ENCODE peak calls at places on chromosomes 12 and 14, in five cellular contexts. P, B, T, Y and R are unnamed samples.

GRCh38 chr14:73833024-73833423 is 18.6 kb upstream of the PTGR2 start:
- DNase-seq in P (no peak), Y (no peak), B (no peak), T (no peak), R (no peak)

GRCh38 chr14:63204407-63205280 is at the start of gene RHOJ:
- DNase-seq in P (peak; percentile 27), Y (no peak), B (peak; percentile 32), T (peak; percentile 71), R (no peak)

GRCh38 chr12:71392521-71393145 is 47.0 kb upstream of the LGR5 start:
- DNase-seq in P (peak; percentile 50), B (peak; percentile 70), Y (peak; percentile 75), T (peak; percentile 45), R (peak; percentile 23)

GRCh38 chr14:75223664-75224154 is 47.3 kb upstream of the TMED10 start:
- DNase-seq in B (peak; percentile 58), P (peak; percentile 49), T (peak; percentile 52), Y (peak; percentile 82), R (no peak)

GRCh38 chr12:81699572-81699971 is 59.6 kb downstream of the PPFIA2 start:
- DNase-seq in Y (no peak), P (no peak), B (no peak), T (no peak), R (no peak)

GRCh38 chr12:7114851-7115250 is 5.8 kb upstream of the C1RL start:
- DNase-seq in T (no peak), Y (no peak), P (no peak), B (no peak), R (peak; percentile 94)

GRCh38 chr12:56687225-56688128 is 607 bp downstream of the PTGES3 start:
- DNase-seq in Y (peak; percentile 62), B (no peak), T (peak; percentile 28), P (no peak), R (peak; percentile 57)

GRCh38 chr14:29548948-29549370 is 378.7 kb downstream of the PRKD1 start:
- DNase-seq in P (peak; percentile 47), Y (peak; percentile 77), B (peak; percentile 77), T (no peak), R (peak; percentile 4)

GRCh38 chr14:36604757-36605505 is 22.5 kb upstream of the NKX2-8 start:
- DNase-seq in T (peak; percentile 69), B (peak; percentile 66), Y (peak; percentile 74), P (peak; percentile 84), R (peak; percentile 57)

GRCh38 chr12:105289114-105289904 is 41.2 kb upstream of the C12orf75 start:
- DNase-seq in Y (peak; percentile 12), B (peak; percentile 50), P (no peak), T (no peak), R (no peak)

GRCh38 chr14:104150201-104151027 is 12.0 kb downstream of the KIF26A start:
- DNase-seq in B (no peak), T (peak; percentile 87), Y (peak; percentile 91), P (no peak), R (no peak)

GRCh38 chr12:27824126-27824842 is 44.2 kb upstream of the MANSC4 start:
- DNase-seq in P (no peak), T (no peak), B (no peak), Y (no peak), R (no peak)

GRCh38 chr12:23455283-23455682 is 494.2 kb downstream of the SOX5 start:
- DNase-seq in Y (no peak), P (no peak), T (no peak), B (no peak), R (no peak)

GRCh38 chr12:53227341-53227740 is 4.7 kb downstream of the RARG start:
- DNase-seq in Y (no peak), P (no peak), B (no peak), T (no peak), R (no peak)

GRCh38 chr12:132305991-132306884 is 23.2 kb downstream of the GALNT9 start:
- DNase-seq in P (no peak), Y (no peak), T (no peak), B (no peak), R (no peak)

GRCh38 chr12:47832263-47832933 is 12.7 kb upstream of the HDAC7 start:
- DNase-seq in T (no peak), P (no peak), Y (no peak), B (no peak), R (no peak)

GRCh38 chr14:96514694-96515093 is 12.5 kb downstream of the PAPOLA start:
- DNase-seq in P (no peak), Y (no peak), T (no peak), B (no peak), R (no peak)

GRCh38 chr12:123278150-123278627 is 6.5 kb upstream of the CDK2AP1 start:
- DNase-seq in T (no peak), P (no peak), B (no peak), Y (no peak), R (no peak)

GRCh38 chr12:95653761-95654546 is 102.7 kb upstream of the USP44 start:
- DNase-seq in B (peak; percentile 96), P (peak; percentile 43), T (no peak), Y (peak; percentile 84), R (peak; percentile 90)

GRCh38 chr12:121608301-121608700 is 18.0 kb upstream of the ORAI1 start:
- DNase-seq in P (no peak), T (no peak), B (no peak), Y (no peak), R (no peak)
- H2AK5ac ChIP-seq in P (no peak overlapping the region), T (no peak overlapping the region), B (no peak overlapping the region), Y (no peak overlapping the region), R (no peak overlapping the region)

GRCh38 chr12:45912774-45913173 is 77.6 kb downstream of the SCAF11 start:
- DNase-seq in T (no peak), Y (no peak), B (no peak), P (no peak), R (no peak)

GRCh38 chr12:45909041-45909713 is 81.2 kb downstream of the SCAF11 start:
- DNase-seq in P (no peak), B (peak; percentile 78), Y (peak; percentile 59), T (no peak), R (no peak)

GRCh38 chr12:45918818-45919217 is 71.6 kb downstream of the SCAF11 start:
- DNase-seq in T (no peak), P (no peak), B (no peak), Y (no peak), R (no peak)

GRCh38 chr12:45914090-45914489 is 76.3 kb downstream of the SCAF11 start:
- DNase-seq in P (no peak), B (peak; percentile 91), T (no peak), Y (peak; percentile 80), R (no peak)

DNA sequence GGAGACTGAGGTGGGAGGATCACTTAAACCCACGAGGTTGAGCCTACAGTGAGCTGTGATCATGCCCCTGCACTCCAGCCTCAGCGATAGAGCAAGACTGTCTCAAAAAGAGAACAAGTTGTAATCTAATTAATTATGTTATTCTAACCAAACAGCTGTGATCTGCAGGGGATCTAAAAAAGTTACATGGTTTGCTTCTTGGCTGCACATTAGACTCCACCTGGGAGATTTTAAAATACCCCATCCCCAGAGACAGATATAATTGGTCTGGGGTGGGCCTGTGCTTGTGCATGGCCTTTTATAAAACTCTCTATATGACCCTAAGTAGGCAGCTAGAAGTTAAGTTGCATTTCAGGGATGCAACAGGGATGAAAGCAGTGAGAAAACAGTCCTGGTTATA is 76.7 kb downstream of the SCAF11 start:
- DNase-seq in Y (no peak), P (no peak), T (no peak), B (no peak), R (no peak)
- H3K9me3 ChIP-seq in Y (no peaks in the 10 kb centered on the region), P (no peaks in the 10 kb centered on the region), T (no peaks in the 10 kb centered on the region), B (no peaks in the 10 kb centered on the region), R (no peaks in the 10 kb centered on the region)

GRCh38 chr12:120012067-120012621 is 23.1 kb downstream of the BICDL1 start:
- DNase-seq in T (peak; percentile 43), Y (peak; percentile 23), P (peak; percentile 37), B (peak; percentile 1), R (peak; percentile 72)

GRCh38 chr12:120006248-120006975 is 17.4 kb downstream of the BICDL1 start:
- DNase-seq in T (no peak), B (no peak), P (no peak), Y (no peak), R (peak; percentile 18)

GRCh38 chr12:120010661-120011230 is 21.7 kb downstream of the BICDL1 start:
- DNase-seq in B (no peak), T (no peak), P (no peak), Y (no peak), R (no peak)

DNA sequence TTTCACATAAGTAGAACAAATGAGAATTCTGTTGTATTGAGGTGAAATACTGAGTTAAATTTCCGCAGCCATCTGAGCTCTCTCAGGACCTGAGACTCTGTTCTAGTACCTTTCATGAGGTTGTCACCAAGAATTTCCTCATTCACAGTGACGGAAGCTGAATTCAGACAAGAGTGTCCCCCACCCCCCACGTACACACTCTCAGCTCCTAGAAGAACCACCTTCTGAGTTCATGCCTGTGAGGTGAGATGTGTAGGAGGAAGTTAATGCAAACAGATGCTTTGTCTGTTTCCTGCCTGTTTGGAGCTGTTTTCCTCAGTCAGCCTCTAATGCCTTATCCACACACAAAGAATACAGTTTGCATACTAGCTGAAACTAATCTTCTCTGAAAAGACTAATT is 18.2 kb downstream of the BICDL1 start:
- DNase-seq in T (no peak), P (no peak), B (no peak), Y (no peak), R (no peak)
- H4K8ac ChIP-seq in T (no peak overlapping the region), P (no peak overlapping the region), B (no peak overlapping the region), Y (no peak overlapping the region), R (no peak overlapping the region)

DNA sequence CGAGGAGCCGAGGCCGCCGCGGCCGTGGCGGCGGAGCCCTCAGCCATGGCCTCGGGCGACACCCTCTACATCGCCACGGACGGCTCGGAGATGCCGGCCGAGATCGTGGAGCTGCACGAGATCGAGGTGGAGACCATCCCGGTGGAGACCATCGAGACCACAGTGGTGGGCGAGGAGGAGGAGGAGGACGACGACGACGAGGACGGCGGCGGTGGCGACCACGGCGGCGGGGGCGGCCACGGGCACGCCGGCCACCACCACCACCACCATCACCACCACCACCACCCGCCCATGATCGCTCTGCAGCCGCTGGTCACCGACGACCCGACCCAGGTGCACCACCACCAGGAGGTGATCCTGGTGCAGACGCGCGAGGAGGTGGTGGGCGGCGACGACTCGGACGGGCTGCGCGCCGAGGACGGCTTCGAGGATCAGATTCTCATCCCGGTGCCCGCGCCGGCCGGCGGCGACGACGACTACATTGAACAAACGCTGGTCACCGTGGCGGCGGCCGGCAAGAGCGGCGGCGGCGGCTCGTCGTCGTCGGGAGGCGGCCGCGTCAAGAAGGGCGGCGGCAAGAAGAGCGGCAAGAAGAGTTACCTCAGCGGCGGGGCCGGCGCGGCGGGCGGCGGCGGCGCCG is 376 bp downstream of the YY1 start:
- DNase-seq in B (no peak), P (no peak), T (no peak), Y (no peak), R (peak; percentile 55)
- H2AK5ac ChIP-seq in B (peak overlapping the region; percentile 93), P (peak overlapping the region; percentile 99), T (no peak overlapping the region), Y (peak overlapping the region; percentile 22), R (peak overlapping the region; percentile 100)

DNA sequence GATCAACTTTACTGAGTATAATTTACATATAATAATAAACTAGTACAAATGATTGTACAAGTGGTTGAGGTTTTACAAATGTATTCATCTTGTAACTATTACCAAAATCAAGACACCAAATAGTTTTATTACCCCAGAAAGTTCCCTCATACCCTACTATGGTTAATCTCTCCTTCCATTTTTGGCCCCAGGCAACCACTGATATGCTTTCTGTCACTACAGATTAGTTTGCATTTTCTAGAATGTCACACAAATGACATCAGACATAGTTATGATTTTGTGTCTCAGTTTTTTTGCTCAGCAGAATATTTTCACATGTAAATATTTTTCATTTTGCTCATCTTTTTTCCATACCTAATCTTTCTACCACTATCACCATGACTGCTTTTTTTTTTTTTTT is 49.1 kb downstream of the TMX1 start:
- DNase-seq in P (no peak), T (no peak), B (no peak), Y (no peak), R (peak; percentile 91)
- H3K9me3 ChIP-seq in P (no peaks in the 10 kb centered on the region), T (no peaks in the 10 kb centered on the region), B (no peaks in the 10 kb centered on the region), Y (no peaks in the 10 kb centered on the region), R (peaks cover 2% of the 10 kb centered on the region)